ENCODE peak calls at places on chromosomes 6 and 20, in seven cellular contexts. G is AG09309, W is adipocyte, C is NCI-H1930, H is D341Med, A is neural progenitor cell, Z is T-helper 1 cell. V is an unnamed sample.

GRCh38 chr20:19621072-19621471 is 137.0 kb upstream of the RIN2 start:
- DNase-seq in W (no peak), H (no peak), Z (no peak), C (no peak), A (no peak), G (no peak), V (no peak)

GRCh38 chr6:76072562-76072961 is at the start of gene IMPG1:
- DNase-seq in W (no peak), H (peak; percentile 48), G (no peak), C (no peak), A (no peak), Z (no peak), V (no peak)

GRCh38 chr20:41862476-41862875 is 244.3 kb upstream of the CHD6 start:
- DNase-seq in C (no peak), A (no peak), H (no peak), G (no peak), W (no peak), Z (no peak), V (no peak)

GRCh38 chr6:133432021-133432989 is 191.1 kb downstream of the EYA4 start:
- DNase-seq in G (no peak), C (no peak), A (peak; percentile 44), W (no peak), Z (no peak), H (no peak), V (no peak)

GRCh38 chr6:12761376-12762115 is 45.0 kb downstream of the PHACTR1 start:
- DNase-seq in H (no peak), A (no peak), G (peak; percentile 87), C (no peak), Z (no peak), W (peak; percentile 1), V (no peak)

GRCh38 chr6:5286780-5287179 is 25.5 kb downstream of the FARS2 start:
- DNase-seq in G (no peak), W (no peak), C (no peak), Z (no peak), A (no peak), H (no peak), V (no peak)

GRCh38 chr6:29941006-29941405 is 1.3 kb upstream of the HLA-A start:
- DNase-seq in G (no peak), C (no peak), Z (no peak), W (no peak), A (no peak), H (no peak), V (no peak)

GRCh38 chr20:20037960-20038359 is 14.3 kb downstream of the CRNKL1 start:
- DNase-seq in W (peak; percentile 24), Z (no peak), C (no peak), H (no peak), A (no peak), G (peak; percentile 34), V (no peak)

GRCh38 chr6:43716099-43716498 is 28.5 kb upstream of the MRPS18A start:
- DNase-seq in Z (no peak), G (no peak), C (no peak), W (no peak), A (no peak), H (no peak), V (no peak)

GRCh38 chr20:47309806-47310426 is 46.6 kb downstream of the ZMYND8 start:
- DNase-seq in G (no peak), H (no peak), A (peak; percentile 46), C (no peak), Z (no peak), W (no peak), V (no peak)

V was measured in NK-92 treated with Interleukin-12 subunit alpha and Interleukin-12 subunit beta, amount 100 ng/mL, for 24 hours.